ENCODE peak calls at places on chromosomes 12 and 14, in four cellular contexts. R, E, A and U are unnamed samples.

GRCh38 chr14:101193845-101194355 is 290.4 kb upstream of the RTL1 start:
- DNase-seq in A (no peak), E (no peak), R (no peak), U (no peak)

GRCh38 chr12:88235183-88235833 is 93.2 kb downstream of the TMTC3 start:
- DNase-seq in R (no peak), A (no peak), E (no peak), U (no peak)

GRCh38 chr14:64507376-64508156 is 3.0 kb downstream of the ZBTB1 start:
- DNase-seq in E (no peak), A (no peak), R (peak), U (no peak)

GRCh38 chr12:106669216-106669615 is 86.4 kb downstream of the RFX4 start:
- DNase-seq in A (no peak), R (no peak), E (no peak), U (no peak)

GRCh38 chr12:25324861-25325260 is 74.1 kb upstream of the KRAS start:
- DNase-seq in R (no peak), E (no peak), A (no peak), U (no peak)

GRCh38 chr12:89427508-89428156 is 75.3 kb upstream of the DUSP6 start:
- DNase-seq in R (no peak), A (no peak), E (no peak), U (no peak)

GRCh38 chr14:103091041-103091882 is 3.3 kb upstream of the EXOC3L4 start:
- DNase-seq in E (no peak), R (peak), A (peak), U (no peak)

GRCh38 chr12:71509705-71510104 is 70.1 kb downstream of the LGR5 start:
- DNase-seq in A (no peak), E (no peak), R (no peak), U (no peak)

GRCh38 chr12:42946776-42947435 is 357.4 kb upstream of the PRICKLE1 start:
- DNase-seq in A (no peak), R (peak), E (no peak), U (no peak)

GRCh38 chr12:10364839-10365681 is 24.8 kb downstream of the KLRK1 start:
- DNase-seq in E (peak), R (peak), A (peak), U (peak)

GRCh38 chr12:87685696-87686095 is 343.5 kb downstream of the C12orf50 start:
- DNase-seq in E (no peak), A (no peak), R (no peak), U (no peak)

GRCh38 chr14:96216627-96217026 is 12.0 kb downstream of the BDKRB2 start:
- DNase-seq in E (no peak), R (no peak), A (no peak), U (no peak)

GRCh38 chr14:104870368-104871144 is 5.5 kb downstream of the CEP170B start:
- DNase-seq in A (peak), E (no peak), R (no peak), U (no peak)

GRCh38 chr14:75794615-75795038 is 133.6 kb downstream of the TTLL5 start:
- DNase-seq in R (peak), A (no peak), E (peak), U (no peak)

GRCh38 chr12:126874427-126875026 is 1392.4 kb upstream of the TMEM132C start:
- DNase-seq in E (peak), A (peak), R (peak), U (peak)

GRCh38 chr14:39492267-39492666 is 60.0 kb upstream of the FBXO33 start:
- DNase-seq in R (peak), E (no peak), A (no peak), U (no peak)

GRCh38 chr14:101857226-101857625 is 95.7 kb downstream of the PPP2R5C start:
- DNase-seq in R (no peak), E (peak), A (no peak), U (no peak)

GRCh38 chr14:33280646-33281045 is 342.0 kb downstream of the NPAS3 start:
- DNase-seq in A (no peak), R (peak), E (no peak), U (no peak)